ENCODE peak calls at places on chromosome 16, in six cellular contexts. One of them, this sample, is unnamed.

GRCh38 chr16:13552062-13552959 is 367.6 kb upstream of the ERCC4 start:
- DNase-seq in testis: no peak
- DNase-seq in endothelial cell: no peak
- DNase-seq in left ventricle myocardium inferior: no peak
- DNase-seq in GM13976: no peak
- DNase-seq in CD8-positive, alpha-beta T cell: no peak
- DNase-seq in this sample: no peak

GRCh38 chr16:64983983-64984382 is 137.9 kb downstream of the CDH11 start:
- DNase-seq in testis: peak
- DNase-seq in left ventricle myocardium inferior: no peak
- DNase-seq in endothelial cell: peak
- DNase-seq in GM13976: no peak
- DNase-seq in CD8-positive, alpha-beta T cell: no peak
- DNase-seq in this sample: no peak

GRCh38 chr16:28873543-28874201 is 4.6 kb upstream of the ATP2A1 start:
- DNase-seq in left ventricle myocardium inferior: no peak
- DNase-seq in GM13976: peak
- DNase-seq in testis: no peak
- DNase-seq in endothelial cell: peak
- DNase-seq in CD8-positive, alpha-beta T cell: peak
- DNase-seq in this sample: no peak

GRCh38 chr16:15948532-15949209 is 745 bp upstream of the ABCC1 start:
- DNase-seq in left ventricle myocardium inferior: no peak
- DNase-seq in CD8-positive, alpha-beta T cell: no peak
- DNase-seq in testis: no peak
- DNase-seq in endothelial cell: no peak
- DNase-seq in GM13976: peak
- DNase-seq in this sample: no peak

GRCh38 chr16:1734123-1734522 is 28.1 kb downstream of the MAPK8IP3 start:
- DNase-seq in testis: no peak
- DNase-seq in GM13976: no peak
- DNase-seq in CD8-positive, alpha-beta T cell: no peak
- DNase-seq in endothelial cell: no peak
- DNase-seq in left ventricle myocardium inferior: no peak
- DNase-seq in this sample: no peak

GRCh38 chr16:31460582-31461002 is 1.3 kb downstream of the ARMC5 start:
- DNase-seq in CD8-positive, alpha-beta T cell: no peak
- DNase-seq in left ventricle myocardium inferior: no peak
- DNase-seq in GM13976: no peak
- DNase-seq in testis: no peak
- DNase-seq in endothelial cell: no peak
- DNase-seq in this sample: no peak

GRCh38 chr16:47815655-47816054 is 340.1 kb downstream of the ABCC12 start:
- DNase-seq in left ventricle myocardium inferior: no peak
- DNase-seq in CD8-positive, alpha-beta T cell: no peak
- DNase-seq in testis: no peak
- DNase-seq in GM13976: no peak
- DNase-seq in endothelial cell: no peak
- DNase-seq in this sample: no peak

GRCh38 chr16:54027126-54027922 is 259.3 kb downstream of the IRX3 start:
- DNase-seq in endothelial cell: no peak
- DNase-seq in testis: no peak
- DNase-seq in left ventricle myocardium inferior: no peak
- DNase-seq in CD8-positive, alpha-beta T cell: no peak
- DNase-seq in GM13976: no peak
- DNase-seq in this sample: no peak

GRCh38 chr16:72566174-72566573 is 394.2 kb upstream of the PMFBP1 start:
- DNase-seq in CD8-positive, alpha-beta T cell: no peak
- DNase-seq in endothelial cell: no peak
- DNase-seq in testis: no peak
- DNase-seq in left ventricle myocardium inferior: no peak
- DNase-seq in GM13976: no peak
- DNase-seq in this sample: peak

GRCh38 chr16:3691778-3692177 is 25.5 kb downstream of the TRAP1 start:
- DNase-seq in testis: no peak
- DNase-seq in left ventricle myocardium inferior: no peak
- DNase-seq in endothelial cell: no peak
- DNase-seq in CD8-positive, alpha-beta T cell: no peak
- DNase-seq in GM13976: no peak
- DNase-seq in this sample: no peak

GRCh38 chr16:3690470-3690918 is 26.8 kb downstream of the TRAP1 start:
- DNase-seq in testis: peak
- DNase-seq in CD8-positive, alpha-beta T cell: peak
- DNase-seq in left ventricle myocardium inferior: peak
- DNase-seq in endothelial cell: peak
- DNase-seq in GM13976: peak
- DNase-seq in this sample: peak

GRCh38 chr16:3689731-3690130 is 27.6 kb downstream of the TRAP1 start:
- DNase-seq in CD8-positive, alpha-beta T cell: no peak
- DNase-seq in left ventricle myocardium inferior: no peak
- DNase-seq in testis: no peak
- DNase-seq in endothelial cell: no peak
- DNase-seq in GM13976: no peak
- DNase-seq in this sample: no peak

GRCh38 chr16:3687792-3688191 is 29.5 kb downstream of the TRAP1 start:
- DNase-seq in endothelial cell: no peak
- DNase-seq in testis: no peak
- DNase-seq in left ventricle myocardium inferior: no peak
- DNase-seq in GM13976: no peak
- DNase-seq in CD8-positive, alpha-beta T cell: no peak
- DNase-seq in this sample: no peak

GRCh38 chr16:3690991-3691720 is 26.2 kb downstream of the TRAP1 start:
- DNase-seq in CD8-positive, alpha-beta T cell: no peak
- DNase-seq in testis: no peak
- DNase-seq in left ventricle myocardium inferior: no peak
- DNase-seq in endothelial cell: no peak
- DNase-seq in GM13976: no peak
- DNase-seq in this sample: no peak
- TF ChIP-seq CTCF in CD8-positive, alpha-beta T cell: no peak
- TF ChIP-seq CTCF in testis: peak
- TF ChIP-seq CTCF in left ventricle myocardium inferior: peak
- TF ChIP-seq CTCF in endothelial cell: no peak
- TF ChIP-seq CTCF in GM13976: no peak
- TF ChIP-seq CTCF in this sample: no peak

GRCh38 chr16:3485821-3486505 is 9.3 kb downstream of the C16orf90 start:
- DNase-seq in GM13976: no peak
- DNase-seq in endothelial cell: no peak
- DNase-seq in testis: no peak
- DNase-seq in CD8-positive, alpha-beta T cell: no peak
- DNase-seq in left ventricle myocardium inferior: no peak
- DNase-seq in this sample: no peak
- TF ChIP-seq CTCF in GM13976: no peak
- TF ChIP-seq CTCF in endothelial cell: no peak
- TF ChIP-seq CTCF in testis: no peak
- TF ChIP-seq CTCF in CD8-positive, alpha-beta T cell: no peak
- TF ChIP-seq CTCF in left ventricle myocardium inferior: no peak
- TF ChIP-seq CTCF in this sample: no peak

GRCh38 chr16:19899605-19899955 is 14.9 kb upstream of the GPRC5B start:
- DNase-seq in endothelial cell: no peak
- DNase-seq in left ventricle myocardium inferior: no peak
- DNase-seq in testis: no peak
- DNase-seq in GM13976: no peak
- DNase-seq in CD8-positive, alpha-beta T cell: no peak
- DNase-seq in this sample: no peak
- TF ChIP-seq CTCF in endothelial cell: peak
- TF ChIP-seq CTCF in left ventricle myocardium inferior: no peak
- TF ChIP-seq CTCF in testis: no peak
- TF ChIP-seq CTCF in GM13976: no peak
- TF ChIP-seq CTCF in CD8-positive, alpha-beta T cell: no peak
- TF ChIP-seq CTCF in this sample: no peak

GRCh38 chr16:75319513-75320401 is 68.3 kb upstream of the BCAR1 start:
- DNase-seq in testis: no peak
- DNase-seq in left ventricle myocardium inferior: no peak
- DNase-seq in CD8-positive, alpha-beta T cell: no peak
- DNase-seq in endothelial cell: no peak
- DNase-seq in GM13976: peak
- DNase-seq in this sample: no peak
- TF ChIP-seq CTCF in testis: no peak
- TF ChIP-seq CTCF in left ventricle myocardium inferior: no peak
- TF ChIP-seq CTCF in CD8-positive, alpha-beta T cell: no peak
- TF ChIP-seq CTCF in endothelial cell: no peak
- TF ChIP-seq CTCF in GM13976: no peak
- TF ChIP-seq CTCF in this sample: no peak

DNA sequence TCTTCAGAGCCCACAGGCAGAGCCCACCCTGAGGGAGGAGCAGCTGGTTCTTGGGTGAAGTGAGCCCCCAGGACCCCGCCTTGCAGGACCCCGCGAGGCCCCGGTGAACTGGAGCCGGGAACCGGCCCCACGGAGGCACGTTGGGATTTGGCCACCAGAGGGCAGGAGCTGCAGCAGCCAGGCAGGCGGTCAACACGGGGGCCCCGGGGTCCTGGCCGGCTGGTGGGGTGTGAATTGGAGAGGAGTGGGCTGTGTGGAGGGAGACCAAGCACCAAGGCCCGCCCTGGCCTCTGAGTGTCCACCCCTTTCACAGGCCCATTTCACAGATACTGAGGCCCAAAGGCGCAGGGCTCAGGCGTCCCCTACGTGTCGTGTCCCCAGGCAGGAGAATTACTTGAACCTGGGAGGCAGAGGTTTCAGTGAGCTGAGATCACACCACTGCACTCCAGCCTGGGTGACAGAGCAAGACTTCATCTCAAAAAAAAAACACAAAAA is 2.2 kb downstream of the DPEP1 start:
- DNase-seq in GM13976: peak
- DNase-seq in CD8-positive, alpha-beta T cell: peak
- DNase-seq in endothelial cell: no peak
- DNase-seq in left ventricle myocardium inferior: no peak
- DNase-seq in testis: no peak
- DNase-seq in this sample: no peak
- TF ChIP-seq CTCF in GM13976: peak
- TF ChIP-seq CTCF in CD8-positive, alpha-beta T cell: no peak
- TF ChIP-seq CTCF in endothelial cell: peak
- TF ChIP-seq CTCF in left ventricle myocardium inferior: peak
- TF ChIP-seq CTCF in testis: peak
- TF ChIP-seq CTCF in this sample: peak

This sample was measured in LNCaP clone FGC.